ENCODE peak calls at places on chromosomes 3 and 15, in six cellular contexts. One of them, this sample, is unnamed.

GRCh38 chr3:110293660-110294059 is 778.0 kb upstream of the NECTIN3 start:
- DNase-seq in endothelial cell of umbilical vein: no peak
- DNase-seq in choroid plexus epithelial cell: no peak
- DNase-seq in cardiac fibroblast: peak; percentile 9
- DNase-seq in BJ: no peak
- DNase-seq in tibial nerve: no peak
- DNase-seq in this sample: no peak

GRCh38 chr15:67820992-67821783 is 4.1 kb upstream of the SKOR1 start:
- DNase-seq in choroid plexus epithelial cell: peak; percentile 64
- DNase-seq in BJ: no peak
- DNase-seq in cardiac fibroblast: peak; percentile 60
- DNase-seq in tibial nerve: peak; percentile 39
- DNase-seq in endothelial cell of umbilical vein: peak; percentile 47
- DNase-seq in this sample: no peak

GRCh38 chr3:136787226-136787793 is 31.6 kb upstream of the SLC35G2 start:
- DNase-seq in cardiac fibroblast: peak; percentile 33
- DNase-seq in tibial nerve: no peak
- DNase-seq in BJ: no peak
- DNase-seq in choroid plexus epithelial cell: peak; percentile 78
- DNase-seq in endothelial cell of umbilical vein: peak; percentile 50
- DNase-seq in this sample: peak; percentile 31

GRCh38 chr3:59772416-59773408 is 722.9 kb upstream of the CFAP20DC start:
- DNase-seq in choroid plexus epithelial cell: no peak
- DNase-seq in tibial nerve: no peak
- DNase-seq in cardiac fibroblast: no peak
- DNase-seq in endothelial cell of umbilical vein: no peak
- DNase-seq in BJ: no peak
- DNase-seq in this sample: no peak

GRCh38 chr3:23372296-23372695 is 169.2 kb downstream of the UBE2E2 start:
- DNase-seq in endothelial cell of umbilical vein: no peak
- DNase-seq in BJ: no peak
- DNase-seq in tibial nerve: no peak
- DNase-seq in cardiac fibroblast: peak; percentile 6
- DNase-seq in choroid plexus epithelial cell: peak; percentile 91
- DNase-seq in this sample: no peak

GRCh38 chr15:70584838-70585706 is 178.3 kb downstream of the UACA start:
- DNase-seq in cardiac fibroblast: no peak
- DNase-seq in BJ: no peak
- DNase-seq in choroid plexus epithelial cell: peak; percentile 43
- DNase-seq in endothelial cell of umbilical vein: no peak
- DNase-seq in tibial nerve: no peak
- DNase-seq in this sample: no peak

GRCh38 chr3:65953301-65953812 is 85.4 kb downstream of the MAGI1 start:
- DNase-seq in BJ: no peak
- DNase-seq in cardiac fibroblast: no peak
- DNase-seq in choroid plexus epithelial cell: no peak
- DNase-seq in endothelial cell of umbilical vein: peak; percentile 52
- DNase-seq in tibial nerve: no peak
- DNase-seq in this sample: no peak

GRCh38 chr15:56208185-56208584 is 35.5 kb downstream of the RFX7 start:
- DNase-seq in choroid plexus epithelial cell: no peak
- DNase-seq in BJ: no peak
- DNase-seq in tibial nerve: no peak
- DNase-seq in endothelial cell of umbilical vein: no peak
- DNase-seq in cardiac fibroblast: no peak
- DNase-seq in this sample: no peak

GRCh38 chr3:11367116-11367781 is 95.1 kb downstream of the ATG7 start:
- DNase-seq in BJ: no peak
- DNase-seq in choroid plexus epithelial cell: peak; percentile 89
- DNase-seq in tibial nerve: peak; percentile 48
- DNase-seq in cardiac fibroblast: peak; percentile 84
- DNase-seq in endothelial cell of umbilical vein: peak; percentile 82
- DNase-seq in this sample: no peak

GRCh38 chr3:73558399-73559075 is 66.2 kb downstream of the PDZRN3 start:
- DNase-seq in BJ: no peak
- DNase-seq in tibial nerve: peak; percentile 15
- DNase-seq in endothelial cell of umbilical vein: no peak
- DNase-seq in cardiac fibroblast: peak; percentile 37
- DNase-seq in choroid plexus epithelial cell: peak; percentile 61
- DNase-seq in this sample: no peak

GRCh38 chr3:186413615-186414415 is 51.8 kb upstream of the DGKG start:
- DNase-seq in endothelial cell of umbilical vein: no peak
- DNase-seq in BJ: no peak
- DNase-seq in tibial nerve: peak; percentile 43
- DNase-seq in choroid plexus epithelial cell: no peak
- DNase-seq in cardiac fibroblast: peak; percentile 28
- DNase-seq in this sample: no peak

GRCh38 chr15:39744334-39745103 is 38.1 kb downstream of the FSIP1 start:
- DNase-seq in choroid plexus epithelial cell: no peak
- DNase-seq in endothelial cell of umbilical vein: no peak
- DNase-seq in cardiac fibroblast: no peak
- DNase-seq in tibial nerve: no peak
- DNase-seq in BJ: no peak
- DNase-seq in this sample: no peak

GRCh38 chr3:12556243-12556722 is 604 bp upstream of the MKRN2 start:
- DNase-seq in tibial nerve: no peak
- DNase-seq in cardiac fibroblast: no peak
- DNase-seq in choroid plexus epithelial cell: no peak
- DNase-seq in endothelial cell of umbilical vein: no peak
- DNase-seq in BJ: no peak
- DNase-seq in this sample: no peak

GRCh38 chr15:61327019-61327631 is 98.0 kb upstream of the RORA start:
- DNase-seq in endothelial cell of umbilical vein: no peak
- DNase-seq in choroid plexus epithelial cell: no peak
- DNase-seq in tibial nerve: peak; percentile 42
- DNase-seq in BJ: no peak
- DNase-seq in cardiac fibroblast: no peak
- DNase-seq in this sample: no peak

GRCh38 chr15:75030023-75030413 is 6.6 kb downstream of the PPCDC start:
- DNase-seq in choroid plexus epithelial cell: no peak
- DNase-seq in endothelial cell of umbilical vein: no peak
- DNase-seq in cardiac fibroblast: peak; percentile 32
- DNase-seq in tibial nerve: peak; percentile 20
- DNase-seq in BJ: no peak
- DNase-seq in this sample: no peak

GRCh38 chr3:187112934-187113793 is 26.1 kb downstream of the RPL39L start:
- DNase-seq in tibial nerve: peak; percentile 41
- DNase-seq in cardiac fibroblast: peak; percentile 63
- DNase-seq in endothelial cell of umbilical vein: peak; percentile 64
- DNase-seq in choroid plexus epithelial cell: peak; percentile 71
- DNase-seq in BJ: no peak
- DNase-seq in this sample: no peak

GRCh38 chr15:91911878-91912277 is 58.4 kb downstream of the SLCO3A1 start:
- DNase-seq in cardiac fibroblast: no peak
- DNase-seq in BJ: no peak
- DNase-seq in endothelial cell of umbilical vein: no peak
- DNase-seq in tibial nerve: no peak
- DNase-seq in choroid plexus epithelial cell: no peak
- DNase-seq in this sample: no peak

GRCh38 chr15:48062476-48062875 is 58.3 kb upstream of the SLC24A5 start:
- DNase-seq in tibial nerve: no peak
- DNase-seq in choroid plexus epithelial cell: peak; percentile 73
- DNase-seq in endothelial cell of umbilical vein: peak; percentile 33
- DNase-seq in cardiac fibroblast: peak; percentile 10
- DNase-seq in BJ: no peak
- DNase-seq in this sample: no peak

GRCh38 chr3:42839616-42840015 is 30.4 kb downstream of the ACKR2 start:
- DNase-seq in tibial nerve: peak; percentile 82
- DNase-seq in choroid plexus epithelial cell: peak; percentile 87
- DNase-seq in BJ: peak; percentile 9
- DNase-seq in endothelial cell of umbilical vein: peak; percentile 67
- DNase-seq in cardiac fibroblast: peak; percentile 82
- DNase-seq in this sample: peak; percentile 24

GRCh38 chr15:80105193-80105984 is 45.9 kb downstream of the ZFAND6 start:
- DNase-seq in choroid plexus epithelial cell: peak; percentile 57
- DNase-seq in cardiac fibroblast: peak; percentile 66
- DNase-seq in BJ: peak; percentile 52
- DNase-seq in endothelial cell of umbilical vein: peak; percentile 37
- DNase-seq in tibial nerve: no peak
- DNase-seq in this sample: no peak

GRCh38 chr3:37559461-37559860 is 302.2 kb upstream of the CTDSPL start:
- DNase-seq in BJ: no peak
- DNase-seq in endothelial cell of umbilical vein: no peak
- DNase-seq in tibial nerve: no peak
- DNase-seq in cardiac fibroblast: peak; percentile 67
- DNase-seq in choroid plexus epithelial cell: no peak
- DNase-seq in this sample: no peak

GRCh38 chr15:73818308-73818985 is 54.9 kb upstream of the TBC1D21 start:
- DNase-seq in cardiac fibroblast: no peak
- DNase-seq in tibial nerve: no peak
- DNase-seq in choroid plexus epithelial cell: no peak
- DNase-seq in endothelial cell of umbilical vein: no peak
- DNase-seq in BJ: no peak
- DNase-seq in this sample: no peak

GRCh38 chr3:43996379-43997301 is 245.0 kb upstream of the TOPAZ1 start:
- DNase-seq in endothelial cell of umbilical vein: peak; percentile 8
- DNase-seq in BJ: no peak
- DNase-seq in tibial nerve: no peak
- DNase-seq in choroid plexus epithelial cell: peak; percentile 24
- DNase-seq in cardiac fibroblast: peak; percentile 59
- DNase-seq in this sample: no peak
- TF ChIP-seq CTCF in endothelial cell of umbilical vein: no peak
- TF ChIP-seq CTCF in BJ: peak; percentile 52
- TF ChIP-seq CTCF in tibial nerve: no peak
- TF ChIP-seq CTCF in choroid plexus epithelial cell: peak; percentile 23
- TF ChIP-seq CTCF in cardiac fibroblast: no peak
- TF ChIP-seq CTCF in this sample: peak; percentile 61

GRCh38 chr3:128617270-128617556 is 33.4 kb downstream of the RPN1 start:
- DNase-seq in endothelial cell of umbilical vein: no peak
- DNase-seq in cardiac fibroblast: no peak
- DNase-seq in choroid plexus epithelial cell: no peak
- DNase-seq in tibial nerve: no peak
- DNase-seq in BJ: no peak
- DNase-seq in this sample: no peak

GRCh38 chr3:128617557-128618397 is 32.8 kb downstream of the RPN1 start:
- DNase-seq in tibial nerve: peak; percentile 96
- DNase-seq in cardiac fibroblast: peak; percentile 96
- DNase-seq in BJ: peak; percentile 71
- DNase-seq in choroid plexus epithelial cell: peak; percentile 98
- DNase-seq in endothelial cell of umbilical vein: peak; percentile 98
- DNase-seq in this sample: peak; percentile 65

GRCh38 chr3:128619146-128619890 is 31.3 kb downstream of the RPN1 start:
- DNase-seq in tibial nerve: no peak
- DNase-seq in BJ: no peak
- DNase-seq in endothelial cell of umbilical vein: peak; percentile 67
- DNase-seq in choroid plexus epithelial cell: peak; percentile 90
- DNase-seq in cardiac fibroblast: peak; percentile 98
- DNase-seq in this sample: peak; percentile 50

GRCh38 chr3:128618398-128618726 is 32.3 kb downstream of the RPN1 start:
- DNase-seq in BJ: no peak
- DNase-seq in cardiac fibroblast: no peak
- DNase-seq in endothelial cell of umbilical vein: no peak
- DNase-seq in tibial nerve: no peak
- DNase-seq in choroid plexus epithelial cell: peak; percentile 9
- DNase-seq in this sample: no peak

DNA sequence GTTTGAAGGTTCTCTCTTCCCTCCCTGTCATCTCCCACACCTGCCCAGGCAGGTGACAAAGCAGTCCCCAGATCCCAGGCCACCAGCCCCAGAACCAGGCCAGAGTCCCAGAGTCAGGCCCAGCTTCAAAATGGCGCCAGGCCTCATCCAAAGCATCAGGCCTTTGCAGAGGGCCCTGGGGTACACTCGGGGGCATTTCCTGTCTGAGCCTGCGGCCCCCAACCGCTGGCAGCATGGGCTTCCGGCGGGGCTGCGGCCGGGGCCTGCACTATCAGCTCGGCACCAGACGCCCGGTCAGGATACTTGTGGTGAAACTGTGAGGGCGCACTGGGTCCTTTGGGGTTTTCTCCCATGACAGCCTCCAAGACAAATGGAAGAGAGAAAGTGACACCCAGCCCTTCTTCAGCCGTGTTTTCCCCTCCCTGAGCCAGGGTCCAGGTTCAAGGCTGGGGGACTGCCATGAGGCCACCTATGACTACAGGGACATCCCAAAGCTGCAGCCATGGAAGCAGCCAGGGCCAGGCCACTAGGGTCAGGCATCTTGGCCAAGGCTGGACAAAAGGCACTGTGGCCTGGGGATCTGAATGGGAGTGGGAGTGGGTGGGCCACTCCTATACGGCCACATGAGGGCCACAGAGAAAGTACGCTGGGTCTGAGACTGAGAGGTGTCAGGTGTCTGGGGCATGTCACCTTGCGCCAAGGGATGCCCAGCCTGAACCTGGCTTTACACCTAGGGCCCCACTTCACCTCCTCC is 33.9 kb downstream of the RPN1 start:
- DNase-seq in tibial nerve: no peak
- DNase-seq in choroid plexus epithelial cell: no peak
- DNase-seq in endothelial cell of umbilical vein: no peak
- DNase-seq in cardiac fibroblast: no peak
- DNase-seq in BJ: no peak
- DNase-seq in this sample: no peak
- H3K4me3 ChIP-seq in tibial nerve: no peak overlapping the region
- H3K4me3 ChIP-seq in choroid plexus epithelial cell: no peak overlapping the region
- H3K4me3 ChIP-seq in endothelial cell of umbilical vein: no peak overlapping the region
- H3K4me3 ChIP-seq in cardiac fibroblast: no peak overlapping the region
- H3K4me3 ChIP-seq in BJ: no peak overlapping the region
- H3K4me3 ChIP-seq in this sample: no peak overlapping the region

DNA sequence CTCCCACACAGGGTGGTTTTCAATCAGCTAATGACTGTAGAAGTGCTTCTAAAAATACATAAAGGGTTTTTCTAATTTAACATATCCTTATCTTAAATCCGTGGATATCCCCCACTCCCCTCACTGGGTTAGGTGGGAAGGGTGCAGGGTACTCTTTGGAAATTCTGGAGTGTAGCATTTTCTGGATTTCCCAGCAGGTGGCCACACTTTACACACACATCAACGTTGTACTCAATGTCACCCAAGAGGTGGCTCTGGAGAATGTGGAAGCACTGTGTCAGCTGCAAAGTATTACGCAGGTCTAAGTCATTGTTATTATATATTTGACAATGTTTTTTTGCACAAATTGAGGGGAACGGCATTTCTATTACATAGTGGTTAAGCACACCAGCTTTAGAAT is 168.8 kb downstream of the CHDH start:
- DNase-seq in endothelial cell of umbilical vein: no peak
- DNase-seq in cardiac fibroblast: no peak
- DNase-seq in choroid plexus epithelial cell: no peak
- DNase-seq in tibial nerve: no peak
- DNase-seq in BJ: no peak
- DNase-seq in this sample: no peak
- TF ChIP-seq CTCF in endothelial cell of umbilical vein: no peak
- TF ChIP-seq CTCF in cardiac fibroblast: no peak
- TF ChIP-seq CTCF in choroid plexus epithelial cell: no peak
- TF ChIP-seq CTCF in tibial nerve: no peak
- TF ChIP-seq CTCF in BJ: peak; percentile 16
- TF ChIP-seq CTCF in this sample: no peak

DNA sequence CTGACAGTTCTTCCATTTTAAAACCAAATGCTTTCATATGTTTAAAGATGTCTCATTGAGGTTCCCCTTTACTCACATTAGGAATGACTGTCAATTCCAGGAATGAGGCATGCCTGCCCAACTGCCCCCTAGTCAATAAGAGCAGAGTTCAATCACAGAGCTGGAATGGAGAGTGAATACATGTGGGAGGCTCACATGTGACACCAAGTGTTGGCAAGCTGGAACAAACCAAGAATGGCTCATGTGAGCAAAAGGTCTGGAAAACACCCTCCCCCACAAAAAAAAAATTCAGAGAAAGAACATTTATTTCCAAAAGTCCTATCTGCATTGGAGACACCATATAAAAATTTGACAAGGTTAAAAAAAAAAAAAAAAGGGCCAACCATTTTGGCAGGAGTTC is 3.7 kb downstream of the PBRM1 start:
- DNase-seq in endothelial cell of umbilical vein: peak; percentile 62
- DNase-seq in choroid plexus epithelial cell: peak; percentile 90
- DNase-seq in cardiac fibroblast: peak; percentile 73
- DNase-seq in tibial nerve: no peak
- DNase-seq in BJ: no peak
- DNase-seq in this sample: peak; percentile 37
- H3K4me3 ChIP-seq in endothelial cell of umbilical vein: no peak overlapping the region
- H3K4me3 ChIP-seq in choroid plexus epithelial cell: no peak overlapping the region
- H3K4me3 ChIP-seq in cardiac fibroblast: no peak overlapping the region
- H3K4me3 ChIP-seq in tibial nerve: no peak overlapping the region
- H3K4me3 ChIP-seq in BJ: no peak overlapping the region
- H3K4me3 ChIP-seq in this sample: no peak overlapping the region